ENCODE peak calls at places on chromosome 21, in eight cellular contexts. One of them, this sample, is unnamed.

GRCh38 chr21:39141502-39141901 is 41.7 kb downstream of the PSMG1 start:
- DNase-seq in stimulated activated CD4-positive, alpha-beta T cell treated with anti-CD3 and anti-CD28 coated beads, Interleukin-1b, Interleukin-23, amount 100 ng/mL, for 4 hours: no peak
- DNase-seq in fibroblast of the conjunctiva: no peak
- DNase-seq in progenitor cell of endocrine pancreas: no peak
- DNase-seq in right atrium auricular region: no peak
- DNase-seq in posterior cingulate gyrus: no peak
- DNase-seq in NCI-H1417 treated with DMSO at 0.1 percent for 48 hours: no peak
- DNase-seq in HS-5: no peak
- DNase-seq in this sample: no peak

GRCh38 chr21:19268634-19269138 is 865.1 kb upstream of the TMPRSS15 start:
- DNase-seq in stimulated activated CD4-positive, alpha-beta T cell treated with anti-CD3 and anti-CD28 coated beads, Interleukin-1b, Interleukin-23, amount 100 ng/mL, for 4 hours: no peak
- DNase-seq in fibroblast of the conjunctiva: no peak
- DNase-seq in progenitor cell of endocrine pancreas: no peak
- DNase-seq in right atrium auricular region: no peak
- DNase-seq in posterior cingulate gyrus: no peak
- DNase-seq in NCI-H1417 treated with DMSO at 0.1 percent for 48 hours: no peak
- DNase-seq in HS-5: no peak
- DNase-seq in this sample: no peak

GRCh38 chr21:44712203-44713028 is 1.0 kb upstream of the TSPEAR start:
- DNase-seq in stimulated activated CD4-positive, alpha-beta T cell treated with anti-CD3 and anti-CD28 coated beads, Interleukin-1b, Interleukin-23, amount 100 ng/mL, for 4 hours: no peak
- DNase-seq in fibroblast of the conjunctiva: no peak
- DNase-seq in progenitor cell of endocrine pancreas: no peak
- DNase-seq in right atrium auricular region: no peak
- DNase-seq in posterior cingulate gyrus: no peak
- DNase-seq in NCI-H1417 treated with DMSO at 0.1 percent for 48 hours: no peak
- DNase-seq in HS-5: no peak
- DNase-seq in this sample: no peak

GRCh38 chr21:36350282-36350910 is 30.4 kb downstream of the MORC3 start:
- DNase-seq in stimulated activated CD4-positive, alpha-beta T cell treated with anti-CD3 and anti-CD28 coated beads, Interleukin-1b, Interleukin-23, amount 100 ng/mL, for 4 hours: no peak
- DNase-seq in fibroblast of the conjunctiva: no peak
- DNase-seq in progenitor cell of endocrine pancreas: no peak
- DNase-seq in right atrium auricular region: no peak
- DNase-seq in posterior cingulate gyrus: no peak
- DNase-seq in NCI-H1417 treated with DMSO at 0.1 percent for 48 hours: no peak
- DNase-seq in HS-5: peak
- DNase-seq in this sample: no peak

GRCh38 chr21:31190516-31190915 is 152.2 kb upstream of the KRTAP19-8 start:
- DNase-seq in stimulated activated CD4-positive, alpha-beta T cell treated with anti-CD3 and anti-CD28 coated beads, Interleukin-1b, Interleukin-23, amount 100 ng/mL, for 4 hours: no peak
- DNase-seq in fibroblast of the conjunctiva: no peak
- DNase-seq in progenitor cell of endocrine pancreas: no peak
- DNase-seq in right atrium auricular region: no peak
- DNase-seq in posterior cingulate gyrus: no peak
- DNase-seq in NCI-H1417 treated with DMSO at 0.1 percent for 48 hours: no peak
- DNase-seq in HS-5: no peak
- DNase-seq in this sample: no peak

GRCh38 chr21:16569679-16570078 is 839.9 kb downstream of the USP25 start:
- DNase-seq in stimulated activated CD4-positive, alpha-beta T cell treated with anti-CD3 and anti-CD28 coated beads, Interleukin-1b, Interleukin-23, amount 100 ng/mL, for 4 hours: no peak
- DNase-seq in fibroblast of the conjunctiva: no peak
- DNase-seq in progenitor cell of endocrine pancreas: no peak
- DNase-seq in right atrium auricular region: no peak
- DNase-seq in posterior cingulate gyrus: no peak
- DNase-seq in NCI-H1417 treated with DMSO at 0.1 percent for 48 hours: no peak
- DNase-seq in HS-5: no peak
- DNase-seq in this sample: no peak

GRCh38 chr21:45363921-45364463 is 41.0 kb upstream of the COL18A1 start:
- DNase-seq in stimulated activated CD4-positive, alpha-beta T cell treated with anti-CD3 and anti-CD28 coated beads, Interleukin-1b, Interleukin-23, amount 100 ng/mL, for 4 hours: peak
- DNase-seq in fibroblast of the conjunctiva: peak
- DNase-seq in progenitor cell of endocrine pancreas: no peak
- DNase-seq in right atrium auricular region: peak
- DNase-seq in posterior cingulate gyrus: peak
- DNase-seq in NCI-H1417 treated with DMSO at 0.1 percent for 48 hours: no peak
- DNase-seq in HS-5: peak
- DNase-seq in this sample: peak

GRCh38 chr21:14403681-14404318 is 20.9 kb upstream of the HSPA13 start:
- DNase-seq in stimulated activated CD4-positive, alpha-beta T cell treated with anti-CD3 and anti-CD28 coated beads, Interleukin-1b, Interleukin-23, amount 100 ng/mL, for 4 hours: no peak
- DNase-seq in fibroblast of the conjunctiva: peak
- DNase-seq in progenitor cell of endocrine pancreas: no peak
- DNase-seq in right atrium auricular region: no peak
- DNase-seq in posterior cingulate gyrus: no peak
- DNase-seq in NCI-H1417 treated with DMSO at 0.1 percent for 48 hours: peak
- DNase-seq in HS-5: no peak
- DNase-seq in this sample: no peak

GRCh38 chr21:36985761-36986594 is 19.5 kb upstream of the HLCS start:
- DNase-seq in stimulated activated CD4-positive, alpha-beta T cell treated with anti-CD3 and anti-CD28 coated beads, Interleukin-1b, Interleukin-23, amount 100 ng/mL, for 4 hours: no peak
- DNase-seq in fibroblast of the conjunctiva: no peak
- DNase-seq in progenitor cell of endocrine pancreas: no peak
- DNase-seq in right atrium auricular region: no peak
- DNase-seq in posterior cingulate gyrus: no peak
- DNase-seq in NCI-H1417 treated with DMSO at 0.1 percent for 48 hours: no peak
- DNase-seq in HS-5: no peak
- DNase-seq in this sample: no peak

GRCh38 chr21:33231526-33231925 is 1.8 kb downstream of the IFNAR2 start:
- DNase-seq in stimulated activated CD4-positive, alpha-beta T cell treated with anti-CD3 and anti-CD28 coated beads, Interleukin-1b, Interleukin-23, amount 100 ng/mL, for 4 hours: peak
- DNase-seq in fibroblast of the conjunctiva: no peak
- DNase-seq in progenitor cell of endocrine pancreas: no peak
- DNase-seq in right atrium auricular region: no peak
- DNase-seq in posterior cingulate gyrus: no peak
- DNase-seq in NCI-H1417 treated with DMSO at 0.1 percent for 48 hours: no peak
- DNase-seq in HS-5: no peak
- DNase-seq in this sample: no peak

GRCh38 chr21:41428311-41428710 is 2.3 kb downstream of the MX1 start:
- DNase-seq in stimulated activated CD4-positive, alpha-beta T cell treated with anti-CD3 and anti-CD28 coated beads, Interleukin-1b, Interleukin-23, amount 100 ng/mL, for 4 hours: no peak
- DNase-seq in fibroblast of the conjunctiva: no peak
- DNase-seq in progenitor cell of endocrine pancreas: no peak
- DNase-seq in right atrium auricular region: peak
- DNase-seq in posterior cingulate gyrus: no peak
- DNase-seq in NCI-H1417 treated with DMSO at 0.1 percent for 48 hours: no peak
- DNase-seq in HS-5: no peak
- DNase-seq in this sample: no peak

GRCh38 chr21:45556645-45557601 is 14.7 kb upstream of the SLC19A1 start:
- DNase-seq in stimulated activated CD4-positive, alpha-beta T cell treated with anti-CD3 and anti-CD28 coated beads, Interleukin-1b, Interleukin-23, amount 100 ng/mL, for 4 hours: no peak
- DNase-seq in fibroblast of the conjunctiva: no peak
- DNase-seq in progenitor cell of endocrine pancreas: no peak
- DNase-seq in right atrium auricular region: no peak
- DNase-seq in posterior cingulate gyrus: no peak
- DNase-seq in NCI-H1417 treated with DMSO at 0.1 percent for 48 hours: no peak
- DNase-seq in HS-5: no peak
- DNase-seq in this sample: no peak

GRCh38 chr21:37915941-37916794 is at the start of gene KCNJ6:
- DNase-seq in stimulated activated CD4-positive, alpha-beta T cell treated with anti-CD3 and anti-CD28 coated beads, Interleukin-1b, Interleukin-23, amount 100 ng/mL, for 4 hours: no peak
- DNase-seq in fibroblast of the conjunctiva: no peak
- DNase-seq in progenitor cell of endocrine pancreas: peak
- DNase-seq in right atrium auricular region: no peak
- DNase-seq in posterior cingulate gyrus: peak
- DNase-seq in NCI-H1417 treated with DMSO at 0.1 percent for 48 hours: peak
- DNase-seq in HS-5: no peak
- DNase-seq in this sample: no peak

GRCh38 chr21:46179708-46180078 is 4.6 kb downstream of the SPATC1L start:
- DNase-seq in stimulated activated CD4-positive, alpha-beta T cell treated with anti-CD3 and anti-CD28 coated beads, Interleukin-1b, Interleukin-23, amount 100 ng/mL, for 4 hours: no peak
- DNase-seq in fibroblast of the conjunctiva: no peak
- DNase-seq in progenitor cell of endocrine pancreas: no peak
- DNase-seq in right atrium auricular region: peak
- DNase-seq in posterior cingulate gyrus: no peak
- DNase-seq in NCI-H1417 treated with DMSO at 0.1 percent for 48 hours: no peak
- DNase-seq in HS-5: no peak
- DNase-seq in this sample: no peak

GRCh38 chr21:35041122-35041521 is 8.0 kb downstream of the RUNX1 start:
- DNase-seq in stimulated activated CD4-positive, alpha-beta T cell treated with anti-CD3 and anti-CD28 coated beads, Interleukin-1b, Interleukin-23, amount 100 ng/mL, for 4 hours: no peak
- DNase-seq in fibroblast of the conjunctiva: no peak
- DNase-seq in progenitor cell of endocrine pancreas: no peak
- DNase-seq in right atrium auricular region: no peak
- DNase-seq in posterior cingulate gyrus: no peak
- DNase-seq in NCI-H1417 treated with DMSO at 0.1 percent for 48 hours: no peak
- DNase-seq in HS-5: no peak
- DNase-seq in this sample: no peak

GRCh38 chr21:44454747-44455523 is at the start of gene LRRC3:
- DNase-seq in stimulated activated CD4-positive, alpha-beta T cell treated with anti-CD3 and anti-CD28 coated beads, Interleukin-1b, Interleukin-23, amount 100 ng/mL, for 4 hours: peak
- DNase-seq in fibroblast of the conjunctiva: peak
- DNase-seq in progenitor cell of endocrine pancreas: peak
- DNase-seq in right atrium auricular region: peak
- DNase-seq in posterior cingulate gyrus: peak
- DNase-seq in NCI-H1417 treated with DMSO at 0.1 percent for 48 hours: peak
- DNase-seq in HS-5: peak
- DNase-seq in this sample: peak

GRCh38 chr21:18636897-18637296 is 233.3 kb upstream of the TMPRSS15 start:
- DNase-seq in stimulated activated CD4-positive, alpha-beta T cell treated with anti-CD3 and anti-CD28 coated beads, Interleukin-1b, Interleukin-23, amount 100 ng/mL, for 4 hours: no peak
- DNase-seq in fibroblast of the conjunctiva: no peak
- DNase-seq in progenitor cell of endocrine pancreas: no peak
- DNase-seq in right atrium auricular region: no peak
- DNase-seq in posterior cingulate gyrus: no peak
- DNase-seq in NCI-H1417 treated with DMSO at 0.1 percent for 48 hours: no peak
- DNase-seq in HS-5: no peak
- DNase-seq in this sample: no peak

GRCh38 chr21:40466893-40467483 is 380.0 kb downstream of the DSCAM start:
- DNase-seq in stimulated activated CD4-positive, alpha-beta T cell treated with anti-CD3 and anti-CD28 coated beads, Interleukin-1b, Interleukin-23, amount 100 ng/mL, for 4 hours: no peak
- DNase-seq in fibroblast of the conjunctiva: no peak
- DNase-seq in progenitor cell of endocrine pancreas: no peak
- DNase-seq in right atrium auricular region: no peak
- DNase-seq in posterior cingulate gyrus: no peak
- DNase-seq in NCI-H1417 treated with DMSO at 0.1 percent for 48 hours: peak
- DNase-seq in HS-5: no peak
- DNase-seq in this sample: no peak

GRCh38 chr21:45818904-45819285 is 162.7 kb upstream of the COL6A1 start:
- DNase-seq in stimulated activated CD4-positive, alpha-beta T cell treated with anti-CD3 and anti-CD28 coated beads, Interleukin-1b, Interleukin-23, amount 100 ng/mL, for 4 hours: peak
- DNase-seq in fibroblast of the conjunctiva: peak
- DNase-seq in progenitor cell of endocrine pancreas: no peak
- DNase-seq in right atrium auricular region: peak
- DNase-seq in posterior cingulate gyrus: no peak
- DNase-seq in NCI-H1417 treated with DMSO at 0.1 percent for 48 hours: no peak
- DNase-seq in HS-5: peak
- DNase-seq in this sample: peak

GRCh38 chr21:32562426-32562825 is 22.9 kb downstream of the TCP10L start:
- DNase-seq in stimulated activated CD4-positive, alpha-beta T cell treated with anti-CD3 and anti-CD28 coated beads, Interleukin-1b, Interleukin-23, amount 100 ng/mL, for 4 hours: no peak
- DNase-seq in fibroblast of the conjunctiva: peak
- DNase-seq in progenitor cell of endocrine pancreas: no peak
- DNase-seq in right atrium auricular region: no peak
- DNase-seq in posterior cingulate gyrus: peak
- DNase-seq in NCI-H1417 treated with DMSO at 0.1 percent for 48 hours: no peak
- DNase-seq in HS-5: no peak
- DNase-seq in this sample: no peak

GRCh38 chr21:41247561-41247968 is 69.0 kb upstream of the FAM3B start:
- DNase-seq in stimulated activated CD4-positive, alpha-beta T cell treated with anti-CD3 and anti-CD28 coated beads, Interleukin-1b, Interleukin-23, amount 100 ng/mL, for 4 hours: no peak
- DNase-seq in fibroblast of the conjunctiva: no peak
- DNase-seq in progenitor cell of endocrine pancreas: no peak
- DNase-seq in right atrium auricular region: peak
- DNase-seq in posterior cingulate gyrus: no peak
- DNase-seq in NCI-H1417 treated with DMSO at 0.1 percent for 48 hours: no peak
- DNase-seq in HS-5: no peak
- DNase-seq in this sample: no peak

GRCh38 chr21:42013901-42014300 is 3.7 kb upstream of the ZBTB21 start:
- DNase-seq in stimulated activated CD4-positive, alpha-beta T cell treated with anti-CD3 and anti-CD28 coated beads, Interleukin-1b, Interleukin-23, amount 100 ng/mL, for 4 hours: no peak
- DNase-seq in fibroblast of the conjunctiva: no peak
- DNase-seq in progenitor cell of endocrine pancreas: no peak
- DNase-seq in right atrium auricular region: no peak
- DNase-seq in posterior cingulate gyrus: no peak
- DNase-seq in NCI-H1417 treated with DMSO at 0.1 percent for 48 hours: no peak
- DNase-seq in HS-5: no peak
- DNase-seq in this sample: no peak

GRCh38 chr21:14838400-14838799 is 226.4 kb downstream of the NRIP1 start:
- DNase-seq in stimulated activated CD4-positive, alpha-beta T cell treated with anti-CD3 and anti-CD28 coated beads, Interleukin-1b, Interleukin-23, amount 100 ng/mL, for 4 hours: no peak
- DNase-seq in fibroblast of the conjunctiva: no peak
- DNase-seq in progenitor cell of endocrine pancreas: no peak
- DNase-seq in right atrium auricular region: no peak
- DNase-seq in posterior cingulate gyrus: no peak
- DNase-seq in NCI-H1417 treated with DMSO at 0.1 percent for 48 hours: no peak
- DNase-seq in HS-5: no peak
- DNase-seq in this sample: no peak

GRCh38 chr21:37367758-37368535 is 1.4 kb downstream of the DYRK1A start:
- DNase-seq in stimulated activated CD4-positive, alpha-beta T cell treated with anti-CD3 and anti-CD28 coated beads, Interleukin-1b, Interleukin-23, amount 100 ng/mL, for 4 hours: peak
- DNase-seq in fibroblast of the conjunctiva: no peak
- DNase-seq in progenitor cell of endocrine pancreas: peak
- DNase-seq in right atrium auricular region: no peak
- DNase-seq in posterior cingulate gyrus: peak
- DNase-seq in NCI-H1417 treated with DMSO at 0.1 percent for 48 hours: no peak
- DNase-seq in HS-5: no peak
- DNase-seq in this sample: no peak

GRCh38 chr21:33132054-33132453 is 62.1 kb downstream of the OLIG1 start:
- DNase-seq in stimulated activated CD4-positive, alpha-beta T cell treated with anti-CD3 and anti-CD28 coated beads, Interleukin-1b, Interleukin-23, amount 100 ng/mL, for 4 hours: no peak
- DNase-seq in fibroblast of the conjunctiva: no peak
- DNase-seq in progenitor cell of endocrine pancreas: no peak
- DNase-seq in right atrium auricular region: no peak
- DNase-seq in posterior cingulate gyrus: no peak
- DNase-seq in NCI-H1417 treated with DMSO at 0.1 percent for 48 hours: no peak
- DNase-seq in HS-5: no peak
- DNase-seq in this sample: no peak

GRCh38 chr21:45074818-45075605 is 632 bp downstream of the ADARB1 start:
- DNase-seq in stimulated activated CD4-positive, alpha-beta T cell treated with anti-CD3 and anti-CD28 coated beads, Interleukin-1b, Interleukin-23, amount 100 ng/mL, for 4 hours: peak
- DNase-seq in fibroblast of the conjunctiva: no peak
- DNase-seq in progenitor cell of endocrine pancreas: no peak
- DNase-seq in right atrium auricular region: no peak
- DNase-seq in posterior cingulate gyrus: peak
- DNase-seq in NCI-H1417 treated with DMSO at 0.1 percent for 48 hours: no peak
- DNase-seq in HS-5: no peak
- DNase-seq in this sample: no peak

GRCh38 chr21:38813143-38813542 is 7.4 kb downstream of the ETS2 start:
- DNase-seq in stimulated activated CD4-positive, alpha-beta T cell treated with anti-CD3 and anti-CD28 coated beads, Interleukin-1b, Interleukin-23, amount 100 ng/mL, for 4 hours: no peak
- DNase-seq in fibroblast of the conjunctiva: no peak
- DNase-seq in progenitor cell of endocrine pancreas: no peak
- DNase-seq in right atrium auricular region: no peak
- DNase-seq in posterior cingulate gyrus: no peak
- DNase-seq in NCI-H1417 treated with DMSO at 0.1 percent for 48 hours: no peak
- DNase-seq in HS-5: no peak
- DNase-seq in this sample: no peak

GRCh38 chr21:46459356-46460112 is 843 bp downstream of the DIP2A start:
- DNase-seq in stimulated activated CD4-positive, alpha-beta T cell treated with anti-CD3 and anti-CD28 coated beads, Interleukin-1b, Interleukin-23, amount 100 ng/mL, for 4 hours: peak
- DNase-seq in fibroblast of the conjunctiva: no peak
- DNase-seq in progenitor cell of endocrine pancreas: peak
- DNase-seq in right atrium auricular region: peak
- DNase-seq in posterior cingulate gyrus: peak
- DNase-seq in NCI-H1417 treated with DMSO at 0.1 percent for 48 hours: no peak
- DNase-seq in HS-5: no peak
- DNase-seq in this sample: no peak

GRCh38 chr21:33682992-33683627 is 40.8 kb downstream of the ITSN1 start:
- DNase-seq in stimulated activated CD4-positive, alpha-beta T cell treated with anti-CD3 and anti-CD28 coated beads, Interleukin-1b, Interleukin-23, amount 100 ng/mL, for 4 hours: no peak
- DNase-seq in fibroblast of the conjunctiva: peak
- DNase-seq in progenitor cell of endocrine pancreas: no peak
- DNase-seq in right atrium auricular region: no peak
- DNase-seq in posterior cingulate gyrus: no peak
- DNase-seq in NCI-H1417 treated with DMSO at 0.1 percent for 48 hours: no peak
- DNase-seq in HS-5: peak
- DNase-seq in this sample: peak

GRCh38 chr21:35244514-35244913 is 195.4 kb upstream of the RUNX1 start:
- DNase-seq in stimulated activated CD4-positive, alpha-beta T cell treated with anti-CD3 and anti-CD28 coated beads, Interleukin-1b, Interleukin-23, amount 100 ng/mL, for 4 hours: no peak
- DNase-seq in fibroblast of the conjunctiva: no peak
- DNase-seq in progenitor cell of endocrine pancreas: no peak
- DNase-seq in right atrium auricular region: no peak
- DNase-seq in posterior cingulate gyrus: no peak
- DNase-seq in NCI-H1417 treated with DMSO at 0.1 percent for 48 hours: no peak
- DNase-seq in HS-5: no peak
- DNase-seq in this sample: no peak

GRCh38 chr21:45548711-45549491 is 6.7 kb upstream of the SLC19A1 start:
- DNase-seq in stimulated activated CD4-positive, alpha-beta T cell treated with anti-CD3 and anti-CD28 coated beads, Interleukin-1b, Interleukin-23, amount 100 ng/mL, for 4 hours: no peak
- DNase-seq in fibroblast of the conjunctiva: no peak
- DNase-seq in progenitor cell of endocrine pancreas: no peak
- DNase-seq in right atrium auricular region: no peak
- DNase-seq in posterior cingulate gyrus: no peak
- DNase-seq in NCI-H1417 treated with DMSO at 0.1 percent for 48 hours: no peak
- DNase-seq in HS-5: no peak
- DNase-seq in this sample: no peak

GRCh38 chr21:33064623-33064996 is 5.3 kb upstream of the OLIG1 start:
- DNase-seq in stimulated activated CD4-positive, alpha-beta T cell treated with anti-CD3 and anti-CD28 coated beads, Interleukin-1b, Interleukin-23, amount 100 ng/mL, for 4 hours: no peak
- DNase-seq in fibroblast of the conjunctiva: no peak
- DNase-seq in progenitor cell of endocrine pancreas: no peak
- DNase-seq in right atrium auricular region: no peak
- DNase-seq in posterior cingulate gyrus: peak
- DNase-seq in NCI-H1417 treated with DMSO at 0.1 percent for 48 hours: no peak
- DNase-seq in HS-5: no peak
- DNase-seq in this sample: no peak

GRCh38 chr21:41766883-41767605 is at the start of gene RIPK4:
- DNase-seq in stimulated activated CD4-positive, alpha-beta T cell treated with anti-CD3 and anti-CD28 coated beads, Interleukin-1b, Interleukin-23, amount 100 ng/mL, for 4 hours: peak
- DNase-seq in fibroblast of the conjunctiva: no peak
- DNase-seq in progenitor cell of endocrine pancreas: peak
- DNase-seq in right atrium auricular region: no peak
- DNase-seq in posterior cingulate gyrus: no peak
- DNase-seq in NCI-H1417 treated with DMSO at 0.1 percent for 48 hours: peak
- DNase-seq in HS-5: no peak
- DNase-seq in this sample: peak

GRCh38 chr21:45902292-45902995 is 79.1 kb upstream of the COL6A1 start:
- DNase-seq in stimulated activated CD4-positive, alpha-beta T cell treated with anti-CD3 and anti-CD28 coated beads, Interleukin-1b, Interleukin-23, amount 100 ng/mL, for 4 hours: no peak
- DNase-seq in fibroblast of the conjunctiva: no peak
- DNase-seq in progenitor cell of endocrine pancreas: no peak
- DNase-seq in right atrium auricular region: no peak
- DNase-seq in posterior cingulate gyrus: no peak
- DNase-seq in NCI-H1417 treated with DMSO at 0.1 percent for 48 hours: no peak
- DNase-seq in HS-5: no peak
- DNase-seq in this sample: no peak